ENCODE peak calls at places on chromosomes 13 and 19, in four cellular contexts. R is SK-N-SH, U is HepG2, T is GM12878. S is an unnamed sample.

GRCh38 chr19:33438016-33438671 is 64.6 kb downstream of the CEBPG start:
- DNase-seq in R (peak), U (no peak), T (no peak), S (no peak)

GRCh38 chr19:1227655-1228054 is 10.2 kb downstream of the CBARP start:
- DNase-seq in R (no peak), U (no peak), T (no peak), S (no peak)

GRCh38 chr13:23372264-23372905 is 61.1 kb downstream of the SACS start:
- DNase-seq in R (no peak), U (no peak), T (no peak), S (no peak)

GRCh38 chr19:12331211-12331941 is 2.1 kb downstream of the ZNF563 start:
- DNase-seq in R (no peak), U (peak), T (peak), S (no peak)

GRCh38 chr13:28463481-28463880 is 31.4 kb downstream of the FLT1 start:
- DNase-seq in R (no peak), U (no peak), T (no peak), S (no peak)

GRCh38 chr13:100733261-100733660 is 58.7 kb upstream of the TMTC4 start:
- DNase-seq in R (no peak), U (no peak), T (no peak), S (no peak)

GRCh38 chr13:40568246-40568645 is 98.2 kb downstream of the FOXO1 start:
- DNase-seq in R (no peak), U (no peak), T (no peak), S (no peak)

GRCh38 chr19:1082165-1082927 is 12.8 kb downstream of the POLR2E start:
- DNase-seq in R (peak), U (no peak), T (no peak), S (peak)

GRCh38 chr19:19217110-19217509 is 5.4 kb downstream of the NCAN start:
- DNase-seq in R (peak), U (peak), T (no peak), S (no peak)

GRCh38 chr19:5057860-5058259 is 88.9 kb downstream of the KDM4B start:
- DNase-seq in R (peak), U (no peak), T (no peak), S (no peak)

GRCh38 chr13:48962281-48962680 is 13.4 kb upstream of the FNDC3A start:
- DNase-seq in R (no peak), U (no peak), T (no peak), S (no peak)

GRCh38 chr19:55700813-55701212 is 25.8 kb downstream of the EPN1 start:
- DNase-seq in R (no peak), U (no peak), T (no peak), S (no peak)

GRCh38 chr13:76936736-76937135 is 11.6 kb upstream of the ACOD1 start:
- DNase-seq in R (no peak), U (no peak), T (no peak), S (no peak)

GRCh38 chr19:1248454-1249297 is at the start of gene MIDN:
- DNase-seq in R (peak), U (peak), T (no peak), S (peak)

GRCh38 chr19:40714519-40715299 is 2.0 kb downstream of the COQ8B start:
- DNase-seq in R (peak), U (peak), T (peak), S (peak)
- TF ChIP-seq TCF12 in R (no peak), U (no peak), T (no peak), S (no peak)

GRCh38 chr13:74024314-74024713 is 109.9 kb downstream of the KLF12 start:
- DNase-seq in R (no peak), U (peak), T (no peak), S (no peak)
- H3K27ac ChIP-seq in R (no peak), U (no peak), T (no peak), S (no peak)

DNA sequence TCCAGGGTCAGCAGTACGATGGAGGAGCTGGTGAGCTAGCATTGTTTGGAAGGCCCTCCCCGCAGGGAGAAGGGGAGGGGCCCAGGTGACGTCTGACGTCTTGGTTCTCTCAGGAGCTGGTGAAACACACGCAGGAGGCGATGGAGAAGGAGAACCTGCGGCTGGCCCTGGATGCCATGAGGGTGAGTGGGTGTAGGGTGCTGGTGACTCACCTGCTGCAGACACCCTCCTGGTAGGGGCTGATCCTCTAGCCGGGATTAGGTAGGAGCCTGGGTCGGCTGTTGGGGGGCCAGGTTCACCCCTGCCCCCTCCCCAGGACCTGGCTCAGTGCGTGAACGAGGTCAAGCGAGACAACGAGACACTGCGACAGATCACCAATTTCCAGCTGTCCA is 55.8 kb downstream of the VAV1 start:
- DNase-seq in R (no peak), U (no peak), T (no peak), S (no peak)
- TF ChIP-seq TCF12 in R (no peak), U (no peak), T (no peak), S (no peak)

GRCh38 chr13:51257187-51257586 is 35.0 kb downstream of the FAM124A start:
- DNase-seq in R (no peak), U (no peak), T (no peak), S (no peak)

GRCh38 chr13:51258612-51259358 is 36.6 kb downstream of the FAM124A start:
- DNase-seq in R (no peak), U (no peak), T (no peak), S (peak)

GRCh38 chr13:51259359-51259645 is 37.1 kb downstream of the FAM124A start:
- DNase-seq in R (no peak), U (no peak), T (no peak), S (no peak)

GRCh38 chr13:51252954-51253531 is 30.8 kb downstream of the FAM124A start:
- DNase-seq in R (no peak), U (no peak), T (peak), S (no peak)

GRCh38 chr13:51255556-51255955 is 33.4 kb downstream of the FAM124A start:
- DNase-seq in R (no peak), U (no peak), T (no peak), S (peak)
- H3K27ac ChIP-seq in R (no peak), U (no peak), T (no peak), S (peak)

DNA sequence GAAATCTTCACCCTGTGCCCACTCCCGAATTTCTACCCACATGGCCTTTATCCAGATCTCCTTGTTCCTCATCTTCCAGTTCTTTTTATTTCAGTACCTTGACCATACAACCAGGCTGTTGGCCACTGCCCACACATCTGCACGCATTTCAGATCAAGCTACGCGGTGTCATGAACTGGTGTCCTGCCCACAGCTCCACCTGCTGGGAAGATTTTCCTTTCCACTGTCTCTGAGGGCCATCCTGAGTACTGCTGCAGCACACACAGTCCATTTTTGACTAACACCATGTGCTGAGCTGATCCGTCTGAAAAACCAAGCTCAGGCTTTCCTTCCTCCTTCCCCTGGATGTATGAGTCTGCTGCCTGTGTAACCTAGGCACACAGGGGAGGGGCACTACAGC is 71.8 kb downstream of the WASF3 start:
- DNase-seq in R (no peak), U (peak), T (no peak), S (no peak)
- TF ChIP-seq TCF12 in R (no peak), U (no peak), T (no peak), S (no peak)

GRCh38 chr13:21005193-21005592 is 56.2 kb downstream of the LATS2 start:
- DNase-seq in R (no peak), U (no peak), T (no peak), S (no peak)
- H3K27ac ChIP-seq in R (peak), U (peak), T (no peak), S (no peak)

DNA sequence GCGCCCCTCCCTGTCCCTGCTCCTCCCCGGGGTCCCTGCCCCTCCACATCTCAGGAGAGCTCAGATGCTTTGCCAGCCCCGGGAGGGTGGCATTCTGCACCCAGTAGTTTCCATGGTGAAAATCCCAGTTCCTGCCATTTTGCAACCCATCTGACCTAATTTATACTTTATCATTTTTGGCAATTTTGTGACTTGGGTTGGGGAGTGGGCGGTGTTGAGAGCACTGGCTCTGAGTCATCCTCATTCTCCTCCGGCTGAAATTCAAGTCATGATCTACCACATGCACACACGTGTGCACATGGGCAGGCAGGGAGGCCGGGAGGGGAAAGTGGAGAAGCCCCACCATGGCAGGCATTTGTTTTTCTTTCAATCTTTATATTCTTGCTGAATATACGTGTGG is 208.6 kb downstream of the URI1 start:
- DNase-seq in R (no peak), U (no peak), T (no peak), S (no peak)
- TF ChIP-seq TCF12 in R (no peak), U (no peak), T (no peak), S (no peak)

S was measured in H1.